ENCODE peak calls at places on chromosomes 12 and 14, in nine cellular contexts. One of them, this sample, is unnamed.

GRCh38 chr12:111190741-111191526 is 178.0 kb downstream of the PHETA1 start:
- DNase-seq in NCI-H1092 treated with DMSO at 0.1 percent for 48 hours: no peak
- DNase-seq in fibroblast of lung: no peak
- DNase-seq in HS-5: no peak
- DNase-seq in osteocyte: no peak
- DNase-seq in pancreas: no peak
- DNase-seq in HuH-7.5: no peak
- DNase-seq in thoracic aorta: no peak
- DNase-seq in WTC11: no peak
- DNase-seq in this sample: no peak

GRCh38 chr12:91604897-91605296 is 422.3 kb upstream of the DCN start:
- DNase-seq in NCI-H1092 treated with DMSO at 0.1 percent for 48 hours: no peak
- DNase-seq in fibroblast of lung: peak
- DNase-seq in HS-5: no peak
- DNase-seq in osteocyte: no peak
- DNase-seq in pancreas: no peak
- DNase-seq in HuH-7.5: no peak
- DNase-seq in thoracic aorta: no peak
- DNase-seq in WTC11: no peak
- DNase-seq in this sample: no peak

GRCh38 chr12:468671-469389 is 9.1 kb downstream of the B4GALNT3 start:
- DNase-seq in NCI-H1092 treated with DMSO at 0.1 percent for 48 hours: no peak
- DNase-seq in fibroblast of lung: peak
- DNase-seq in HS-5: no peak
- DNase-seq in osteocyte: no peak
- DNase-seq in pancreas: no peak
- DNase-seq in HuH-7.5: no peak
- DNase-seq in thoracic aorta: no peak
- DNase-seq in WTC11: no peak
- DNase-seq in this sample: no peak

GRCh38 chr14:102116361-102117180 is 23.1 kb upstream of the WDR20 start:
- DNase-seq in NCI-H1092 treated with DMSO at 0.1 percent for 48 hours: no peak
- DNase-seq in fibroblast of lung: no peak
- DNase-seq in HS-5: no peak
- DNase-seq in osteocyte: no peak
- DNase-seq in pancreas: no peak
- DNase-seq in HuH-7.5: no peak
- DNase-seq in thoracic aorta: no peak
- DNase-seq in WTC11: no peak
- DNase-seq in this sample: no peak

GRCh38 chr12:75666980-75667359 is 155.6 kb upstream of the KRR1 start:
- DNase-seq in NCI-H1092 treated with DMSO at 0.1 percent for 48 hours: no peak
- DNase-seq in fibroblast of lung: peak
- DNase-seq in HS-5: no peak
- DNase-seq in osteocyte: no peak
- DNase-seq in pancreas: no peak
- DNase-seq in HuH-7.5: no peak
- DNase-seq in thoracic aorta: no peak
- DNase-seq in WTC11: no peak
- DNase-seq in this sample: no peak

GRCh38 chr14:70392676-70393075 is 24.2 kb downstream of the SYNJ2BP start:
- DNase-seq in NCI-H1092 treated with DMSO at 0.1 percent for 48 hours: no peak
- DNase-seq in fibroblast of lung: no peak
- DNase-seq in HS-5: no peak
- DNase-seq in osteocyte: no peak
- DNase-seq in pancreas: no peak
- DNase-seq in HuH-7.5: no peak
- DNase-seq in thoracic aorta: no peak
- DNase-seq in WTC11: no peak
- DNase-seq in this sample: no peak

GRCh38 chr14:45332360-45332988 is 79.5 kb upstream of the MIS18BP1 start:
- DNase-seq in NCI-H1092 treated with DMSO at 0.1 percent for 48 hours: no peak
- DNase-seq in fibroblast of lung: no peak
- DNase-seq in HS-5: no peak
- DNase-seq in osteocyte: no peak
- DNase-seq in pancreas: peak
- DNase-seq in HuH-7.5: no peak
- DNase-seq in thoracic aorta: no peak
- DNase-seq in WTC11: no peak
- DNase-seq in this sample: no peak

GRCh38 chr12:62726471-62726980 is 208.4 kb downstream of the PPM1H start:
- DNase-seq in NCI-H1092 treated with DMSO at 0.1 percent for 48 hours: no peak
- DNase-seq in fibroblast of lung: no peak
- DNase-seq in HS-5: no peak
- DNase-seq in osteocyte: no peak
- DNase-seq in pancreas: no peak
- DNase-seq in HuH-7.5: no peak
- DNase-seq in thoracic aorta: no peak
- DNase-seq in WTC11: no peak
- DNase-seq in this sample: no peak

GRCh38 chr14:73764406-73764805 is 50.2 kb upstream of the PNMA1 start:
- DNase-seq in NCI-H1092 treated with DMSO at 0.1 percent for 48 hours: no peak
- DNase-seq in fibroblast of lung: no peak
- DNase-seq in HS-5: no peak
- DNase-seq in osteocyte: no peak
- DNase-seq in pancreas: no peak
- DNase-seq in HuH-7.5: no peak
- DNase-seq in thoracic aorta: no peak
- DNase-seq in WTC11: no peak
- DNase-seq in this sample: no peak

GRCh38 chr12:30796891-30797371 is 42.2 kb upstream of the CAPRIN2 start:
- DNase-seq in NCI-H1092 treated with DMSO at 0.1 percent for 48 hours: no peak
- DNase-seq in fibroblast of lung: peak
- DNase-seq in HS-5: peak
- DNase-seq in osteocyte: no peak
- DNase-seq in pancreas: no peak
- DNase-seq in HuH-7.5: peak
- DNase-seq in thoracic aorta: no peak
- DNase-seq in WTC11: peak
- DNase-seq in this sample: no peak

GRCh38 chr12:108734200-108734906 is 3.0 kb upstream of the CORO1C start:
- DNase-seq in NCI-H1092 treated with DMSO at 0.1 percent for 48 hours: no peak
- DNase-seq in fibroblast of lung: peak
- DNase-seq in HS-5: peak
- DNase-seq in osteocyte: peak
- DNase-seq in pancreas: peak
- DNase-seq in HuH-7.5: peak
- DNase-seq in thoracic aorta: peak
- DNase-seq in WTC11: no peak
- DNase-seq in this sample: no peak

GRCh38 chr14:50813544-50813863 is 17.5 kb downstream of the NIN start:
- DNase-seq in NCI-H1092 treated with DMSO at 0.1 percent for 48 hours: no peak
- DNase-seq in fibroblast of lung: no peak
- DNase-seq in HS-5: no peak
- DNase-seq in osteocyte: no peak
- DNase-seq in pancreas: no peak
- DNase-seq in HuH-7.5: no peak
- DNase-seq in thoracic aorta: no peak
- DNase-seq in WTC11: no peak
- DNase-seq in this sample: no peak

GRCh38 chr12:53737951-53738833 is 10.9 kb upstream of the CALCOCO1 start:
- DNase-seq in NCI-H1092 treated with DMSO at 0.1 percent for 48 hours: no peak
- DNase-seq in fibroblast of lung: no peak
- DNase-seq in HS-5: no peak
- DNase-seq in osteocyte: no peak
- DNase-seq in pancreas: no peak
- DNase-seq in HuH-7.5: no peak
- DNase-seq in thoracic aorta: no peak
- DNase-seq in WTC11: peak
- DNase-seq in this sample: no peak

GRCh38 chr12:51798507-51798906 is 50.0 kb downstream of the FIGNL2 start:
- DNase-seq in NCI-H1092 treated with DMSO at 0.1 percent for 48 hours: no peak
- DNase-seq in fibroblast of lung: no peak
- DNase-seq in HS-5: no peak
- DNase-seq in osteocyte: no peak
- DNase-seq in pancreas: no peak
- DNase-seq in HuH-7.5: no peak
- DNase-seq in thoracic aorta: no peak
- DNase-seq in WTC11: no peak
- DNase-seq in this sample: no peak

GRCh38 chr14:35215110-35215872 is 76.9 kb upstream of the PSMA6 start:
- DNase-seq in NCI-H1092 treated with DMSO at 0.1 percent for 48 hours: no peak
- DNase-seq in fibroblast of lung: peak
- DNase-seq in HS-5: peak
- DNase-seq in osteocyte: no peak
- DNase-seq in pancreas: no peak
- DNase-seq in HuH-7.5: peak
- DNase-seq in thoracic aorta: no peak
- DNase-seq in WTC11: no peak
- DNase-seq in this sample: peak

GRCh38 chr12:39065455-39065854 is 160.1 kb upstream of the CPNE8 start:
- DNase-seq in NCI-H1092 treated with DMSO at 0.1 percent for 48 hours: no peak
- DNase-seq in fibroblast of lung: no peak
- DNase-seq in HS-5: no peak
- DNase-seq in osteocyte: no peak
- DNase-seq in pancreas: no peak
- DNase-seq in HuH-7.5: no peak
- DNase-seq in thoracic aorta: no peak
- DNase-seq in WTC11: no peak
- DNase-seq in this sample: no peak

GRCh38 chr12:74076918-74077317 is 460.7 kb upstream of the ATXN7L3B start:
- DNase-seq in NCI-H1092 treated with DMSO at 0.1 percent for 48 hours: no peak
- DNase-seq in fibroblast of lung: no peak
- DNase-seq in HS-5: no peak
- DNase-seq in osteocyte: no peak
- DNase-seq in pancreas: no peak
- DNase-seq in HuH-7.5: no peak
- DNase-seq in thoracic aorta: no peak
- DNase-seq in WTC11: no peak
- DNase-seq in this sample: no peak

GRCh38 chr14:99186956-99187690 is 84.9 kb downstream of the BCL11B start:
- DNase-seq in NCI-H1092 treated with DMSO at 0.1 percent for 48 hours: no peak
- DNase-seq in fibroblast of lung: no peak
- DNase-seq in HS-5: no peak
- DNase-seq in osteocyte: no peak
- DNase-seq in pancreas: no peak
- DNase-seq in HuH-7.5: no peak
- DNase-seq in thoracic aorta: no peak
- DNase-seq in WTC11: no peak
- DNase-seq in this sample: no peak

GRCh38 chr14:106039400-106039799 is 513.0 kb downstream of the TMEM121 start:
- DNase-seq in NCI-H1092 treated with DMSO at 0.1 percent for 48 hours: no peak
- DNase-seq in fibroblast of lung: no peak
- DNase-seq in HS-5: no peak
- DNase-seq in osteocyte: no peak
- DNase-seq in pancreas: peak
- DNase-seq in HuH-7.5: no peak
- DNase-seq in thoracic aorta: no peak
- DNase-seq in WTC11: no peak
- DNase-seq in this sample: no peak

GRCh38 chr12:25794580-25794979 is 163.9 kb upstream of the RASSF8 start:
- DNase-seq in NCI-H1092 treated with DMSO at 0.1 percent for 48 hours: no peak
- DNase-seq in fibroblast of lung: peak
- DNase-seq in HS-5: no peak
- DNase-seq in osteocyte: no peak
- DNase-seq in pancreas: no peak
- DNase-seq in HuH-7.5: no peak
- DNase-seq in thoracic aorta: no peak
- DNase-seq in WTC11: no peak
- DNase-seq in this sample: no peak

GRCh38 chr12:22477166-22477893 is 67.0 kb downstream of the C2CD5 start:
- DNase-seq in NCI-H1092 treated with DMSO at 0.1 percent for 48 hours: no peak
- DNase-seq in fibroblast of lung: peak
- DNase-seq in HS-5: peak
- DNase-seq in osteocyte: no peak
- DNase-seq in pancreas: no peak
- DNase-seq in HuH-7.5: no peak
- DNase-seq in thoracic aorta: no peak
- DNase-seq in WTC11: no peak
- DNase-seq in this sample: peak

GRCh38 chr14:72254202-72254939 is 322.1 kb downstream of the RGS6 start:
- DNase-seq in NCI-H1092 treated with DMSO at 0.1 percent for 48 hours: no peak
- DNase-seq in fibroblast of lung: no peak
- DNase-seq in HS-5: no peak
- DNase-seq in osteocyte: no peak
- DNase-seq in pancreas: no peak
- DNase-seq in HuH-7.5: no peak
- DNase-seq in thoracic aorta: no peak
- DNase-seq in WTC11: no peak
- DNase-seq in this sample: no peak

GRCh38 chr12:4984344-4984743 is 59.3 kb upstream of the KCNA5 start:
- DNase-seq in NCI-H1092 treated with DMSO at 0.1 percent for 48 hours: peak
- DNase-seq in fibroblast of lung: no peak
- DNase-seq in HS-5: no peak
- DNase-seq in osteocyte: no peak
- DNase-seq in pancreas: no peak
- DNase-seq in HuH-7.5: no peak
- DNase-seq in thoracic aorta: no peak
- DNase-seq in WTC11: no peak
- DNase-seq in this sample: no peak

GRCh38 chr14:103870144-103870876 is 22.9 kb upstream of the PPP1R13B start:
- DNase-seq in NCI-H1092 treated with DMSO at 0.1 percent for 48 hours: no peak
- DNase-seq in fibroblast of lung: no peak
- DNase-seq in HS-5: no peak
- DNase-seq in osteocyte: no peak
- DNase-seq in pancreas: no peak
- DNase-seq in HuH-7.5: no peak
- DNase-seq in thoracic aorta: no peak
- DNase-seq in WTC11: no peak
- DNase-seq in this sample: no peak

GRCh38 chr12:49762468-49762847 is 21.1 kb downstream of the TMBIM6 start:
- DNase-seq in NCI-H1092 treated with DMSO at 0.1 percent for 48 hours: no peak
- DNase-seq in fibroblast of lung: no peak
- DNase-seq in HS-5: no peak
- DNase-seq in osteocyte: no peak
- DNase-seq in pancreas: no peak
- DNase-seq in HuH-7.5: no peak
- DNase-seq in thoracic aorta: no peak
- DNase-seq in WTC11: no peak
- DNase-seq in this sample: no peak

GRCh38 chr12:30013051-30013450 is 229.3 kb upstream of the TMTC1 start:
- DNase-seq in NCI-H1092 treated with DMSO at 0.1 percent for 48 hours: no peak
- DNase-seq in fibroblast of lung: peak
- DNase-seq in HS-5: no peak
- DNase-seq in osteocyte: no peak
- DNase-seq in pancreas: no peak
- DNase-seq in HuH-7.5: no peak
- DNase-seq in thoracic aorta: no peak
- DNase-seq in WTC11: peak
- DNase-seq in this sample: no peak

This sample was measured in brain pericyte.